ENCODE peak calls at places on chromosomes 1 and 21, in nine cellular contexts. S, C, U, O, J, D, N, R and X are unnamed samples.

GRCh38 chr1:154157520-154158306 is 2.8 kb upstream of the NUP210L start:
- DNase-seq in R (peak), D (peak), C (peak), O (no peak), J (peak), S (peak), N (no peak), U (no peak), X (peak)

GRCh38 chr1:110309768-110310167 is 29.4 kb upstream of the RBM15 start:
- DNase-seq in D (peak), U (no peak), O (no peak), S (no peak), R (peak), C (peak), J (no peak), N (no peak), X (no peak)

GRCh38 chr1:22676916-22677601 is 24.0 kb downstream of the C1QB start:
- DNase-seq in U (no peak), D (no peak), J (peak), S (no peak), R (no peak), C (no peak), O (no peak), N (no peak), X (no peak)

GRCh38 chr1:67604778-67605177 is 80.2 kb upstream of the GADD45A start:
- DNase-seq in O (no peak), U (no peak), D (no peak), R (no peak), S (no peak), C (no peak), N (no peak), J (peak), X (no peak)

GRCh38 chr1:70866522-70867256 is 180.9 kb downstream of the PTGER3 start:
- DNase-seq in C (no peak), N (no peak), D (no peak), J (peak), S (peak), R (no peak), O (no peak), U (no peak), X (no peak)

GRCh38 chr21:38404134-38404533 is 94.1 kb downstream of the ERG start:
- DNase-seq in N (no peak), O (no peak), C (no peak), U (no peak), D (no peak), J (no peak), R (no peak), S (peak), X (no peak)

GRCh38 chr1:177567393-177567792 is 396.6 kb downstream of the BRINP2 start:
- DNase-seq in N (no peak), D (peak), C (peak), J (peak), U (no peak), S (no peak), R (peak), O (no peak), X (no peak)

GRCh38 chr21:25560151-25560783 is 47.0 kb downstream of the MRPL39 start:
- DNase-seq in O (no peak), N (no peak), J (no peak), R (no peak), S (no peak), U (no peak), D (no peak), C (no peak), X (no peak)

GRCh38 chr1:233244183-233244582 is 51.3 kb downstream of the PCNX2 start:
- DNase-seq in N (no peak), D (peak), S (no peak), J (no peak), O (no peak), C (no peak), U (no peak), R (no peak), X (no peak)

GRCh38 chr1:33123266-33123665 is 42.3 kb downstream of the AZIN2 start:
- DNase-seq in J (no peak), C (peak), O (no peak), D (no peak), R (peak), S (no peak), N (no peak), U (no peak), X (no peak)

GRCh38 chr1:218344814-218345672 is at the start of gene TGFB2:
- DNase-seq in D (peak), O (peak), N (peak), C (peak), S (peak), J (peak), U (peak), R (peak), X (no peak)

GRCh38 chr1:2239384-2239985 is 11.4 kb downstream of the SKI start:
- DNase-seq in D (no peak), U (peak), S (no peak), J (no peak), N (no peak), C (no peak), O (no peak), R (no peak), X (no peak)

GRCh38 chr1:206106328-206107167 is 10.6 kb downstream of the AVPR1B start:
- DNase-seq in S (peak), D (peak), R (peak), C (peak), U (peak), J (peak), N (peak), O (peak), X (peak)

GRCh38 chr1:187762109-187762508 is 933.4 kb downstream of the PLA2G4A start:
- DNase-seq in U (no peak), O (no peak), S (no peak), N (peak), R (no peak), C (no peak), D (peak), J (no peak), X (no peak)

GRCh38 chr1:36825226-36825625 is 209.1 kb downstream of the GRIK3 start:
- DNase-seq in D (no peak), J (no peak), O (no peak), U (no peak), S (no peak), R (no peak), N (no peak), C (no peak), X (no peak)

GRCh38 chr1:938711-939504 is 15.2 kb downstream of the SAMD11 start:
- DNase-seq in O (no peak), S (no peak), R (no peak), U (no peak), D (no peak), C (no peak), N (no peak), J (peak), X (no peak)
- H3K4me3 ChIP-seq in O (no peak), S (no peak), R (no peak), U (no peak), D (no peak), C (no peak), N (no peak), J (no peak), X (no peak)

GRCh38 chr1:65063025-65063424 is 85.0 kb upstream of the AK4 start:
- DNase-seq in S (no peak), R (peak), N (no peak), O (no peak), J (no peak), D (no peak), C (no peak), U (no peak), X (no peak)
- TF ChIP-seq CTCF in S (no peak), R (peak), N (no peak), O (no peak), J (peak), D (no peak), C (peak), U (no peak), X (peak)

GRCh38 chr1:66426231-66426853 is 107.6 kb upstream of the SGIP1 start:
- DNase-seq in N (no peak), U (no peak), S (no peak), C (no peak), O (no peak), R (no peak), D (no peak), J (no peak), X (no peak)
- H3K4me3 ChIP-seq in N (no peak), U (no peak), S (no peak), C (no peak), O (no peak), R (no peak), D (no peak), J (no peak), X (no peak)

DNA sequence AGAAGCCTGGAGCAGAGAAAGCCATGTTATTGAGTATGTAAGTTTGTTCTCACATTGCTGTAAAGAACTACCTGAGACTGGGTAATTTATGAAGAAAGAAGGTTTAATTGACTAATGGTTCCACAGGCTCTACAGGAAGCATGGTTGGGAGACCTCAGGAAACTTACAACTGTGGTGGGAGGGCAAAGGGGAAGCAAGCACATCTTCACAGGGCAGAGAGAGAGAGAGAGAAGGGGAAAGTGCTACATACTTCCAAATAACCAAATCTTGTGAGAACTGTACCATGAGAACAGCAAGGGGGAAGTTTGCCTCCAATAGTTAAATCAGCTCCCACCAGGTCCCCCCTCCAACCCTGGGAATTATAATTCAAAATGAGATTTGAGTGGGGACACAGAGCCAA is 302.7 kb downstream of the ST6GALNAC3 start:
- DNase-seq in N (no peak), D (no peak), J (no peak), C (no peak), O (no peak), U (no peak), R (no peak), S (no peak), X (peak)
- TF ChIP-seq CTCF in N (no peak), D (no peak), J (no peak), C (no peak), O (no peak), U (no peak), R (no peak), S (no peak), X (no peak)